ENCODE peak calls at places on chromosomes 7 and 10, in seven cellular contexts. F is IMR-90; O is GM23248; W is CD4-positive, alpha-beta memory T cell; G is astrocyte; N is heart right ventricle; L is endothelial cell of umbilical vein. A is an unnamed sample. For H3K27me3, the result is how much of the 10 kb centered on the place peaks cover.

GRCh38 chr7:33651998-33652397 is 253.3 kb upstream of the BMPER start:
- DNase-seq in F (no peak), O (no peak), W (no peak), G (no peak), N (no peak), L (no peak), A (no peak)

GRCh38 chr7:55177589-55178261 is 158.9 kb downstream of the EGFR start:
- DNase-seq in F (no peak), O (no peak), W (no peak), G (peak), N (peak), L (no peak), A (no peak)

GRCh38 chr10:69501657-69502056 is 50.4 kb downstream of the TSPAN15 start:
- DNase-seq in F (no peak), O (no peak), W (no peak), G (no peak), N (no peak), L (no peak), A (no peak)

GRCh38 chr7:113086928-113087277 is 276 bp upstream of the GPR85 start:
- DNase-seq in F (no peak), O (no peak), W (no peak), G (no peak), N (no peak), L (peak), A (no peak)

GRCh38 chr10:59047180-59047579 is 129.3 kb upstream of the PHYHIPL start:
- DNase-seq in F (no peak), O (no peak), W (no peak), G (no peak), N (no peak), L (no peak), A (no peak)

GRCh38 chr10:11178606-11179221 is 161.0 kb downstream of the CELF2 start:
- DNase-seq in F (peak), O (no peak), W (peak), G (peak), N (peak), L (peak), A (peak)

GRCh38 chr7:84801396-84801795 is 385.5 kb downstream of the SEMA3D start:
- DNase-seq in F (no peak), O (no peak), W (no peak), G (no peak), N (no peak), L (peak), A (no peak)

GRCh38 chr7:96952974-96953391 is 52.4 kb upstream of the DLX6 start:
- DNase-seq in F (peak), O (peak), W (no peak), G (peak), N (no peak), L (no peak), A (no peak)

GRCh38 chr7:69695998-69696657 is 97.9 kb downstream of the AUTS2 start:
- DNase-seq in F (no peak), O (no peak), W (no peak), G (no peak), N (no peak), L (no peak), A (no peak)

GRCh38 chr7:107778283-107778682 is 24.7 kb downstream of the SLC26A3 start:
- DNase-seq in F (no peak), O (no peak), W (no peak), G (no peak), N (no peak), L (no peak), A (no peak)

DNA sequence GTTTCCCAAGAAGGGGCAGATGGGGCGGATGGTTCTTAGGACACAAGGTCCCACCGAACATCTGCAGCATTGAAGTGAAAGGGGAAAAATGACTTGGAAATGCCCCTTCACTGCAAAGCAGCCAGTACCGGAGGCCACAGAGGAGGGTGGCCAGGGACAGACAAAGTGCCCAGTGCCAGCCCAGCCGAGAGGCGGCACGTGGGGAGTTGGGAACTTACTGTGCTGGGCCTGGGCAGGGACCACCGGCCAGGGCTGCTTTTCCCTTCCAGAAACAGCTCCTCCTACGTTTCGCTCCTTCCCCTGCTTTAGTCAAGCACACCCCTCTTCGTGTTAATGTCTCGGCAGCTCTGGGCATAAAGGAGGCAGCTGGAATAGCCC is 129.2 kb downstream of the TNS3 start:
- DNase-seq in F (no peak), O (peak), W (no peak), G (no peak), N (no peak), L (no peak), A (no peak)
- H3K4me3 ChIP-seq in F (no peak), O (peak), W (no peak), G (peak), N (peak), L (peak), A (no peak)

GRCh38 chr10:109996766-109997171 is 11.0 kb upstream of the ADD3 start:
- DNase-seq in F (no peak), O (no peak), W (no peak), G (no peak), N (no peak), L (no peak), A (no peak)
- H3K27ac ChIP-seq in F (no peak), O (no peak), W (no peak), G (no peak), N (peak), L (no peak), A (no peak)

GRCh38 chr10:28806481-28806880 is 129.2 kb downstream of the BAMBI start:
- DNase-seq in F (no peak), O (no peak), W (no peak), G (no peak), N (peak), L (no peak), A (no peak)
- H3K27me3 ChIP-seq in F (under half), O (under half), W (under half), G (under half), N (under half), L (under half), A (under half)

DNA sequence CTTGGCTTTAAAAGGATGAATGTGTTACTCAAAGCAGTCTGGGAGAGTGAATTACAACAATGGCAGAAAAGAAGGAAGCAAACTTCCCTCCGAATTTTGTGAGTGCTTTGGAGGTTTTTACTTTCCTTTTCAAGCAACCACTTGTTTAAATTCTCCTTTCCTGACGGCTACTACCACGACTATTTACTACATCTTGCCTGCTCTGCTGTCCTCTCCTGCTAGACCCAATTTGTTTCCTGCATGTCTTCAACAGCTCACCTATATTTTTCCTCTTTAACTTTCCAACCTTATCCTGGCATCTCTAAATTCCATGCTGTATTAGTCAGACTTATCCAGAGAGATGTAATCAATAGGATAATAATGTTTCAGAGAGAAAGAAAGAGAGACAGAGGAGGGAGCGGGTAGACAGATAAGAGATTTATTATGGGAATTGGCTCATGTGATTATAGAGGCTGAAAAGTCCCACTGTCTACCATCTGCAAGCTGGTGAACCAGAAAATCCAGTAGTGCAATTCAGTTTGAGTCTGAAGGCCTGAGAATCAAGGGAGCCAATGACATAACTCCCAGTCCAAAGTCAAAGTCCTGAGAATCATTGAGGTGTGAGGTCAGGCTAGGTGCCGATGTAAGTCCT is 42.8 kb upstream of the SLC13A1 start:
- DNase-seq in F (no peak), O (no peak), W (no peak), G (no peak), N (no peak), L (no peak), A (no peak)
- H3K4me3 ChIP-seq in F (no peak), O (no peak), W (no peak), G (no peak), N (no peak), L (no peak), A (no peak)

GRCh38 chr10:81473755-81474154 is 401.2 kb upstream of the NRG3 start:
- DNase-seq in F (no peak), O (no peak), W (no peak), G (no peak), N (no peak), L (no peak), A (no peak)

GRCh38 chr10:81479316-81479715 is 395.7 kb upstream of the NRG3 start:
- DNase-seq in F (no peak), O (no peak), W (no peak), G (no peak), N (no peak), L (no peak), A (no peak)
- H3K27ac ChIP-seq in F (no peak), O (no peak), W (no peak), G (no peak), N (no peak), L (no peak), A (no peak)

GRCh38 chr10:127527320-127527719 is 21.8 kb upstream of the NPS start:
- DNase-seq in F (no peak), O (no peak), W (no peak), G (no peak), N (no peak), L (no peak), A (no peak)

GRCh38 chr10:127524229-127524628 is 24.9 kb upstream of the NPS start:
- DNase-seq in F (no peak), O (no peak), W (no peak), G (no peak), N (no peak), L (no peak), A (no peak)

GRCh38 chr10:127527891-127528290 is 21.2 kb upstream of the NPS start:
- DNase-seq in F (no peak), O (no peak), W (no peak), G (no peak), N (peak), L (no peak), A (no peak)

GRCh38 chr10:127524869-127525268 is 24.2 kb upstream of the NPS start:
- DNase-seq in F (no peak), O (peak), W (no peak), G (no peak), N (no peak), L (no peak), A (no peak)

DNA sequence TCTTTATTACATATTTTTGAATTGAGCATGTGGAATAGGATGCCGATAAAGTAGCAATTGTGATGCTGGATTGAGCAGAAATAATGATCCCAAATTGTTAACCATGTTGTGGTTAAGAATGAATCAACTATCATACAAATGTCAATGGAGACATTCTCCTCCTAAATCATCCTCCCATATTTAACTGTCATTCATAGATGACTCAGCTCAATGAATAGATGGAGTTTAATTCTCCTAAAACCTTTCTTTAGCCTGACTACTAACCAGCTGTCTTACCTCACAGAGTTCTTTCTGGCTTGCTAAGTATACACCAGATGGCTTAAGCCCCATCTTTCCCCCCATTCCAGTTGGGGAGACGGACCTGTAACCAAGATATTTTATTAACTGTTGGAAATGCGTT is 23.4 kb upstream of the NPS start:
- DNase-seq in F (no peak), O (no peak), W (no peak), G (no peak), N (no peak), L (no peak), A (no peak)
- H3K27me3 ChIP-seq in F (under half), O (under half), W (under half), G (under half), N (under half), L (under half), A (under half)

GRCh38 chr10:67622506-67622905 is 73.5 kb downstream of the CTNNA3 start:
- DNase-seq in F (no peak), O (no peak), W (no peak), G (no peak), N (no peak), L (no peak), A (no peak)

GRCh38 chr10:67621834-67622233 is 74.2 kb downstream of the CTNNA3 start:
- DNase-seq in F (no peak), O (no peak), W (no peak), G (no peak), N (no peak), L (no peak), A (no peak)

GRCh38 chr10:67618116-67618515 is 77.9 kb downstream of the CTNNA3 start:
- DNase-seq in F (peak), O (peak), W (no peak), G (peak), N (no peak), L (no peak), A (no peak)

GRCh38 chr10:67622984-67623383 is 73.0 kb downstream of the CTNNA3 start:
- DNase-seq in F (no peak), O (no peak), W (no peak), G (no peak), N (no peak), L (no peak), A (no peak)
- H3K4me3 ChIP-seq in F (no peak), O (no peak), W (no peak), G (no peak), N (no peak), L (no peak), A (no peak)

A was measured in effector memory CD4-positive, alpha-beta T cell.